ENCODE peak calls at places on chromosome 10, in five cellular contexts. One of them, this sample, is unnamed.

GRCh38 chr10:21481407-21481806 is 44.1 kb downstream of the SKIDA1 start:
- DNase-seq in thyroid gland: no peak
- DNase-seq in breast epithelium: no peak
- DNase-seq in spleen: no peak
- DNase-seq in erythroblast: no peak
- DNase-seq in this sample: no peak

GRCh38 chr10:78231327-78231726 is 197.7 kb downstream of the RPS24 start:
- DNase-seq in erythroblast: no peak
- DNase-seq in breast epithelium: no peak
- DNase-seq in thyroid gland: no peak
- DNase-seq in spleen: no peak
- DNase-seq in this sample: no peak

GRCh38 chr10:546971-547590 is 142.4 kb downstream of the DIP2C start:
- DNase-seq in erythroblast: no peak
- DNase-seq in breast epithelium: peak
- DNase-seq in thyroid gland: peak
- DNase-seq in spleen: no peak
- DNase-seq in this sample: no peak

GRCh38 chr10:1378473-1378872 is 322.3 kb downstream of the WDR37 start:
- DNase-seq in thyroid gland: no peak
- DNase-seq in spleen: peak
- DNase-seq in erythroblast: no peak
- DNase-seq in breast epithelium: peak
- DNase-seq in this sample: no peak

GRCh38 chr10:97358781-97359180 is 24.3 kb upstream of the FRAT2 start:
- DNase-seq in spleen: no peak
- DNase-seq in breast epithelium: no peak
- DNase-seq in erythroblast: no peak
- DNase-seq in thyroid gland: no peak
- DNase-seq in this sample: no peak

GRCh38 chr10:125000366-125001312 is 58.7 kb downstream of the ZRANB1 start:
- DNase-seq in erythroblast: peak
- DNase-seq in breast epithelium: peak
- DNase-seq in spleen: no peak
- DNase-seq in thyroid gland: no peak
- DNase-seq in this sample: no peak

GRCh38 chr10:7525314-7526016 is 114.6 kb upstream of the SFMBT2 start:
- DNase-seq in spleen: no peak
- DNase-seq in thyroid gland: peak
- DNase-seq in erythroblast: peak
- DNase-seq in breast epithelium: peak
- DNase-seq in this sample: peak

GRCh38 chr10:14379556-14380330 is 49.0 kb upstream of the FRMD4A start:
- DNase-seq in thyroid gland: no peak
- DNase-seq in breast epithelium: no peak
- DNase-seq in erythroblast: no peak
- DNase-seq in spleen: no peak
- DNase-seq in this sample: no peak

GRCh38 chr10:107091126-107091525 is 73.4 kb downstream of the SORCS1 start:
- DNase-seq in spleen: no peak
- DNase-seq in thyroid gland: no peak
- DNase-seq in breast epithelium: no peak
- DNase-seq in erythroblast: no peak
- DNase-seq in this sample: no peak

GRCh38 chr10:126380352-126381076 is 7.8 kb downstream of the ADAM12 start:
- DNase-seq in erythroblast: no peak
- DNase-seq in breast epithelium: no peak
- DNase-seq in thyroid gland: no peak
- DNase-seq in spleen: no peak
- DNase-seq in this sample: no peak

GRCh38 chr10:34163075-34163905 is 651.8 kb downstream of the PARD3 start:
- DNase-seq in breast epithelium: no peak
- DNase-seq in spleen: no peak
- DNase-seq in thyroid gland: no peak
- DNase-seq in erythroblast: peak
- DNase-seq in this sample: no peak

GRCh38 chr10:112914288-112914952 is 35.6 kb upstream of the TCF7L2 start:
- DNase-seq in erythroblast: no peak
- DNase-seq in thyroid gland: no peak
- DNase-seq in breast epithelium: no peak
- DNase-seq in spleen: no peak
- DNase-seq in this sample: no peak

GRCh38 chr10:239109-239508 is 103.9 kb downstream of the ZMYND11 start:
- DNase-seq in erythroblast: no peak
- DNase-seq in spleen: no peak
- DNase-seq in breast epithelium: no peak
- DNase-seq in thyroid gland: no peak
- DNase-seq in this sample: no peak

GRCh38 chr10:34627331-34627730 is 187.8 kb downstream of the PARD3 start:
- DNase-seq in spleen: no peak
- DNase-seq in breast epithelium: no peak
- DNase-seq in erythroblast: no peak
- DNase-seq in thyroid gland: no peak
- DNase-seq in this sample: no peak

GRCh38 chr10:18104223-18104872 is 35.9 kb upstream of the CACNB2 start:
- DNase-seq in erythroblast: peak
- DNase-seq in thyroid gland: peak
- DNase-seq in spleen: no peak
- DNase-seq in breast epithelium: no peak
- DNase-seq in this sample: peak

GRCh38 chr10:47403401-47404318 is 19.6 kb upstream of the ZNF488 start:
- DNase-seq in thyroid gland: no peak
- DNase-seq in spleen: peak
- DNase-seq in erythroblast: peak
- DNase-seq in breast epithelium: no peak
- DNase-seq in this sample: no peak

GRCh38 chr10:20006169-20006870 is 190.1 kb downstream of the PLXDC2 start:
- DNase-seq in erythroblast: no peak
- DNase-seq in spleen: no peak
- DNase-seq in breast epithelium: no peak
- DNase-seq in thyroid gland: no peak
- DNase-seq in this sample: no peak

GRCh38 chr10:842795-843194 is 88.7 kb downstream of the LARP4B start:
- DNase-seq in breast epithelium: no peak
- DNase-seq in spleen: no peak
- DNase-seq in erythroblast: no peak
- DNase-seq in thyroid gland: no peak
- DNase-seq in this sample: no peak

GRCh38 chr10:26472440-26472778 is 34.3 kb downstream of the APBB1IP start:
- DNase-seq in erythroblast: no peak
- DNase-seq in breast epithelium: no peak
- DNase-seq in thyroid gland: no peak
- DNase-seq in spleen: no peak
- DNase-seq in this sample: no peak

GRCh38 chr10:106499448-106499847 is 665.1 kb downstream of the SORCS1 start:
- DNase-seq in erythroblast: no peak
- DNase-seq in spleen: no peak
- DNase-seq in thyroid gland: no peak
- DNase-seq in breast epithelium: no peak
- DNase-seq in this sample: no peak

GRCh38 chr10:116845823-116846222 is 3.5 kb upstream of the ENO4 start:
- DNase-seq in breast epithelium: no peak
- DNase-seq in erythroblast: no peak
- DNase-seq in thyroid gland: no peak
- DNase-seq in spleen: no peak
- DNase-seq in this sample: peak

GRCh38 chr10:60089095-60089494 is 182.7 kb upstream of the CCDC6 start:
- DNase-seq in erythroblast: no peak
- DNase-seq in spleen: no peak
- DNase-seq in thyroid gland: no peak
- DNase-seq in breast epithelium: no peak
- DNase-seq in this sample: peak

GRCh38 chr10:76675561-76675950 is 962.1 kb downstream of the KCNMA1 start:
- DNase-seq in spleen: no peak
- DNase-seq in breast epithelium: no peak
- DNase-seq in thyroid gland: no peak
- DNase-seq in erythroblast: no peak
- DNase-seq in this sample: no peak

GRCh38 chr10:21125471-21126228 is 228.5 kb upstream of the NEBL start:
- DNase-seq in erythroblast: no peak
- DNase-seq in spleen: no peak
- DNase-seq in breast epithelium: no peak
- DNase-seq in thyroid gland: no peak
- DNase-seq in this sample: no peak

GRCh38 chr10:132461683-132462231 is 64.8 kb downstream of the PWWP2B start:
- DNase-seq in breast epithelium: no peak
- DNase-seq in erythroblast: no peak
- DNase-seq in spleen: peak
- DNase-seq in thyroid gland: no peak
- DNase-seq in this sample: no peak

GRCh38 chr10:12308976-12309375 is 40.4 kb upstream of the CAMK1D start:
- DNase-seq in erythroblast: no peak
- DNase-seq in spleen: no peak
- DNase-seq in thyroid gland: no peak
- DNase-seq in breast epithelium: no peak
- DNase-seq in this sample: no peak

GRCh38 chr10:34815174-34816066 is at the start of gene PARD3:
- DNase-seq in breast epithelium: peak
- DNase-seq in erythroblast: peak
- DNase-seq in thyroid gland: peak
- DNase-seq in spleen: peak
- DNase-seq in this sample: peak

DNA sequence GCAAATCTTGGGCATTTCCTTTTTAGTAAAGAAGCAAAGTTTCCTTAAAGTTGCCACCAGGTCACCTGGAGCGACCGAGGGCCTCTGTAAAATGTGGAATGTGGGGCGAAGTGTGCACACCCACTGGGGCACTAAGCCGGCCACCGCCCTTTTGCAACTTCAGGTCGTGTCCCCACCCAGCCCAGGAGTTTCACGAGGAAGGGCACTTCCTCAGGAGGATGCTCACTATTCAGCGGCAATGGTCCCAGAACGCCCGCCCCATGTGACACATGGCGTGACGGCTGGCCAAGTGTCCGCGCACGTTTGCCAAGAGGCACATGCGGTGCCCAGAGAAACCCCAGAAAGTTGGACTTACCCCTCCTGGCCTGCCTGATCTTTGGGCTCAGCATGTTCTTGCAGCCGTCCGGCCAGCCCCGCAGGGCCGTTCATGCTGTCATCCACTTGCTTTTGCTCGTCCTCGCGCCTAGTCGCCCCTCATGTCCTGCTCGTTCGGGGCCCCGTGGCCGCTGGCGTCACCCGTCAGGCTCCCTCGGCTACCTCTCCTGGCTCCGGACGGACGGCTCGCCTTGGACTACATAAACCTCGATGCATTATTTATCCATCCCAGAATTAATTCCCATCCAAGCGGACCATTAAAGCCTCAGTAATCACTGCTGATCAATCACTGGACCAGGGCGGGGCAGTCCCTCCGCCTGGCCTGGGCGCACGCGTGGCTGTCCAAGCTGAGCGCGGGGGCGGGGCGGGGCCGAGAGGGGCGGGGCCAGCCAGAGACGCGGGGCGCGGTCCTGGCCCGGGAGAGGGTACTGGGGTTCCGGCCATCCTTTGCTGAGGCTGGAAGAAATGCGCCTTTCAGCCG is at the start of gene ARHGAP22:
- DNase-seq in breast epithelium: peak
- DNase-seq in spleen: no peak
- DNase-seq in erythroblast: no peak
- DNase-seq in thyroid gland: peak
- DNase-seq in this sample: peak
- TF ChIP-seq POLR2A in breast epithelium: no peak
- TF ChIP-seq POLR2A in spleen: no peak
- TF ChIP-seq POLR2A in erythroblast: no peak
- TF ChIP-seq POLR2A in thyroid gland: no peak
- TF ChIP-seq POLR2A in this sample: no peak

DNA sequence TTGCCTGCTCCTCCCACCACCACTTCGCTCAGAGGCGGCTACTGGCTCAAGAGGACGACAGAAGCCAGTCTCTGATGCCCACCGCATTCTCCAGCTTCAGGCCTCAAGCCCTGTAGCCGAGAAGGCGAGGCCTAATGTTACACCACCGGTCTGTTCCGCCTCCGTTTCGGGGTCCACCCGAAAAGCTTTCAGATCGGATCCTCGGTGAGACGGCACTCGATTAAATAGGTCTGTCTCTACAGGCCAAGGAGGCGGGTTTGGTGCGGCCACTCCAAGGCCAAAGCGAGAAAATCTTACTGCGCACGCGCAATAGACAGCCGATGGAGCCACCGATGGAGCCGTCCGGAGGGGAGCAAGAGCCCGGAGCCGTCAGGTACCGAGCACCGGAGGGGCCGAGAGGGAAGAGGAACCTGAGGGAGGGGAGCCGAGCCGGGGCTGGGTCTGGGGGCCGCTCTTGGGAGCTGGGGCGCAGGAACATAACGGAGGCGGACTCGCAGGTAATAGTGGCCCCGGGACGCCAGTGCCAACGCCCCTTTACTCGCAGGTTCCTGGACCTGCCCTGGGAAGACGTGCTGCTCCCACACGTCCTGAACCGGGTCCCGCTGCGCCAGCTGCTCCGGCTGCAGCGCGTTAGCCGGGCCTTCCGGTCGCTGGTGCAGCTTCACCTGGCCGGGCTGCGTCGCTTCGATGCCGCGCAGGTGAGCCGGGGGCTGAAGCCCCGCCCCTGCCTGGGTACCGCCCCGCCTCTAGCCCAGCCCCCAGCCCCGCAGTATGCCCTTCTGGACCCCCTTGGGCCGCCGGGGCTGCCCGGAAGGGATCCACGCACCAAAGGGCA is at the start of gene FBXL15:
- DNase-seq in spleen: peak
- DNase-seq in breast epithelium: peak
- DNase-seq in thyroid gland: peak
- DNase-seq in erythroblast: peak
- DNase-seq in this sample: peak
- TF ChIP-seq POLR2A in spleen: no peak
- TF ChIP-seq POLR2A in breast epithelium: no peak
- TF ChIP-seq POLR2A in thyroid gland: peak
- TF ChIP-seq POLR2A in erythroblast: peak
- TF ChIP-seq POLR2A in this sample: peak

GRCh38 chr10:24415455-24416169 is 206.7 kb downstream of the KIAA1217 start:
- DNase-seq in thyroid gland: peak
- DNase-seq in erythroblast: no peak
- DNase-seq in breast epithelium: peak
- DNase-seq in spleen: peak
- DNase-seq in this sample: no peak
- TF ChIP-seq POLR2A in thyroid gland: peak
- TF ChIP-seq POLR2A in erythroblast: no peak
- TF ChIP-seq POLR2A in breast epithelium: no peak
- TF ChIP-seq POLR2A in spleen: no peak
- TF ChIP-seq POLR2A in this sample: no peak

GRCh38 chr10:129464251-129464650 is 2.8 kb upstream of the MGMT start:
- DNase-seq in erythroblast: no peak
- DNase-seq in breast epithelium: no peak
- DNase-seq in thyroid gland: no peak
- DNase-seq in spleen: peak
- DNase-seq in this sample: no peak

GRCh38 chr10:129465796-129466702 is 992 bp upstream of the MGMT start:
- DNase-seq in thyroid gland: no peak
- DNase-seq in spleen: peak
- DNase-seq in breast epithelium: no peak
- DNase-seq in erythroblast: no peak
- DNase-seq in this sample: no peak

GRCh38 chr10:129468187-129468586 is 1.1 kb downstream of the MGMT start:
- DNase-seq in breast epithelium: no peak
- DNase-seq in thyroid gland: no peak
- DNase-seq in spleen: peak
- DNase-seq in erythroblast: no peak
- DNase-seq in this sample: no peak

GRCh38 chr10:129467346-129468119 is 492 bp downstream of the MGMT start:
- DNase-seq in breast epithelium: no peak
- DNase-seq in erythroblast: peak
- DNase-seq in spleen: no peak
- DNase-seq in thyroid gland: peak
- DNase-seq in this sample: no peak

GRCh38 chr10:129466703-129467345 is at the start of gene MGMT:
- DNase-seq in breast epithelium: peak
- DNase-seq in thyroid gland: peak
- DNase-seq in erythroblast: peak
- DNase-seq in spleen: peak
- DNase-seq in this sample: no peak
- TF ChIP-seq POLR2A in breast epithelium: no peak
- TF ChIP-seq POLR2A in thyroid gland: peak
- TF ChIP-seq POLR2A in erythroblast: peak
- TF ChIP-seq POLR2A in spleen: peak
- TF ChIP-seq POLR2A in this sample: no peak